ENCODE peak calls at places on chromosome 9, in nine cellular contexts. M is CD8-positive, alpha-beta memory T cell; T is PC-3; A is IMR-90; K is SJSA1; O is astrocyte; F is mesendoderm; N is H1; P is upper lobe of right lung. Y is an unnamed sample. For H3K4me1, the result is how much of the 10 kb centered on the place peaks cover.

GRCh38 chr9:101516655-101517054 is 17.0 kb upstream of the RNF20 start:
- DNase-seq in T (no peak), P (no peak), F (no peak), A (no peak), K (no peak), O (no peak), N (no peak), M (no peak), Y (no peak)

GRCh38 chr9:5559659-5560058 is 49.3 kb downstream of the PDCD1LG2 start:
- DNase-seq in A (no peak), P (no peak), M (no peak), O (no peak), K (no peak), F (no peak), T (no peak), N (no peak), Y (no peak)

GRCh38 chr9:27073841-27074728 is 34.9 kb upstream of the TEK start:
- DNase-seq in A (peak), K (no peak), T (no peak), O (no peak), N (no peak), F (no peak), P (no peak), M (no peak), Y (no peak)

GRCh38 chr9:135848341-135849047 is 58.9 kb downstream of the CAMSAP1 start:
- DNase-seq in A (no peak), K (no peak), O (no peak), F (no peak), T (no peak), N (no peak), P (no peak), M (no peak), Y (no peak)

GRCh38 chr9:125375820-125376219 is 114.2 kb downstream of the GAPVD1 start:
- DNase-seq in K (no peak), N (no peak), P (no peak), F (no peak), M (no peak), T (no peak), O (no peak), A (no peak), Y (no peak)

GRCh38 chr9:4662989-4663792 is 1.1 kb downstream of the PLPP6 start:
- DNase-seq in M (peak), K (no peak), F (peak), N (no peak), T (peak), O (no peak), A (peak), P (no peak), Y (no peak)

GRCh38 chr9:134422701-134423100 is 96.4 kb downstream of the RXRA start:
- DNase-seq in K (no peak), O (no peak), F (no peak), T (no peak), P (no peak), A (no peak), N (no peak), M (no peak), Y (no peak)

GRCh38 chr9:116337015-116337414 is 183.4 kb downstream of the PAPPA start:
- DNase-seq in A (peak), F (no peak), K (peak), N (no peak), O (peak), M (no peak), P (no peak), T (peak), Y (no peak)

GRCh38 chr9:137044042-137044441 is 1.9 kb downstream of the NPDC1 start:
- DNase-seq in K (no peak), N (no peak), M (no peak), O (no peak), P (no peak), A (no peak), F (no peak), T (no peak), Y (no peak)

GRCh38 chr9:127586537-127586936 is 25.5 kb upstream of the STXBP1 start:
- DNase-seq in F (peak), O (no peak), K (peak), N (peak), T (peak), A (peak), M (peak), P (peak), Y (no peak)

GRCh38 chr9:34591911-34592866 is 2.7 kb upstream of the CNTFR start:
- DNase-seq in P (no peak), F (no peak), M (no peak), K (no peak), A (no peak), T (no peak), O (no peak), N (no peak), Y (no peak)

GRCh38 chr9:129319938-129320481 is 141.9 kb upstream of the IER5L start:
- DNase-seq in M (no peak), N (no peak), A (no peak), T (no peak), O (no peak), K (no peak), P (peak), F (no peak), Y (no peak)

GRCh38 chr9:78026416-78026815 is 5.2 kb downstream of the GNAQ start:
- DNase-seq in T (no peak), N (no peak), K (no peak), O (no peak), M (no peak), P (no peak), F (peak), A (no peak), Y (no peak)

GRCh38 chr9:106878943-106879916 is 16.3 kb downstream of the ZNF462 start:
- DNase-seq in P (no peak), T (peak), M (no peak), A (peak), N (no peak), O (peak), F (no peak), K (peak), Y (peak)

GRCh38 chr9:113427629-113428028 is 17.1 kb downstream of the C9orf43 start:
- DNase-seq in K (no peak), O (no peak), F (no peak), M (no peak), T (no peak), N (no peak), P (no peak), A (peak), Y (no peak)

GRCh38 chr9:72441296-72442211 is 76.5 kb upstream of the ZFAND5 start:
- DNase-seq in N (no peak), P (no peak), F (peak), A (peak), T (peak), K (peak), O (peak), M (no peak), Y (no peak)

GRCh38 chr9:6921335-6921734 is 163.6 kb downstream of the KDM4C start:
- DNase-seq in T (no peak), P (no peak), K (no peak), M (no peak), F (no peak), O (no peak), A (no peak), N (no peak), Y (no peak)

GRCh38 chr9:95721132-95721531 is 154.4 kb upstream of the ERCC6L2 start:
- DNase-seq in K (no peak), N (no peak), M (no peak), P (no peak), T (peak), O (no peak), A (no peak), F (no peak), Y (no peak)

GRCh38 chr9:98038958-98039357 is 17.6 kb upstream of the NANS start:
- DNase-seq in M (no peak), P (no peak), T (no peak), N (no peak), F (no peak), A (no peak), O (no peak), K (no peak), Y (no peak)

GRCh38 chr9:127927457-127928231 is 2.9 kb downstream of the PIP5KL1 start:
- DNase-seq in F (peak), K (no peak), M (peak), P (peak), T (peak), N (peak), O (no peak), A (no peak), Y (no peak)

GRCh38 chr9:90881648-90882047 is 80.0 kb downstream of the SYK start:
- DNase-seq in N (no peak), T (no peak), A (no peak), O (no peak), F (no peak), P (no peak), K (no peak), M (no peak), Y (no peak)

GRCh38 chr9:20512106-20512505 is 110.2 kb downstream of the MLLT3 start:
- DNase-seq in N (no peak), T (peak), A (peak), M (no peak), O (peak), K (no peak), F (no peak), P (no peak), Y (no peak)

GRCh38 chr9:20604561-20604960 is 17.7 kb downstream of the MLLT3 start:
- DNase-seq in K (no peak), T (no peak), F (no peak), P (no peak), M (no peak), N (no peak), A (peak), O (no peak), Y (no peak)

GRCh38 chr9:133226219-133227171 is 17.4 kb upstream of the OBP2B start:
- DNase-seq in A (no peak), P (no peak), O (no peak), F (peak), N (peak), T (no peak), M (no peak), K (peak), Y (peak)

GRCh38 chr9:77486968-77487367 is 161.2 kb downstream of the GNA14 start:
- DNase-seq in K (no peak), P (no peak), N (no peak), A (no peak), O (peak), F (no peak), M (no peak), T (peak), Y (no peak)

GRCh38 chr9:79567671-79568098 is 4.1 kb upstream of the TLE4 start:
- DNase-seq in M (no peak), N (no peak), O (no peak), A (no peak), F (peak), P (no peak), K (no peak), T (peak), Y (no peak)

GRCh38 chr9:92977279-92977678 is 30.0 kb downstream of the FGD3 start:
- DNase-seq in T (no peak), K (no peak), N (no peak), M (no peak), O (no peak), A (no peak), P (peak), F (no peak), Y (no peak)

GRCh38 chr9:116233160-116233530 is 79.6 kb downstream of the PAPPA start:
- DNase-seq in N (no peak), O (no peak), A (no peak), F (no peak), K (no peak), T (no peak), P (no peak), M (no peak), Y (no peak)

GRCh38 chr9:136990233-136990911 is 1.9 kb upstream of the PAXX start:
- DNase-seq in F (no peak), K (no peak), T (no peak), N (no peak), O (no peak), M (no peak), P (no peak), A (no peak), Y (no peak)

GRCh38 chr9:92010705-92011536 is 60.9 kb upstream of the ROR2 start:
- DNase-seq in O (no peak), T (no peak), P (no peak), N (no peak), K (no peak), A (no peak), F (peak), M (no peak), Y (no peak)

GRCh38 chr9:131323629-131324028 is 34.1 kb downstream of the PLPP7 start:
- DNase-seq in M (no peak), K (no peak), F (no peak), N (no peak), P (peak), O (no peak), T (no peak), A (no peak), Y (no peak)

GRCh38 chr9:131324736-131325679 is 35.5 kb downstream of the PLPP7 start:
- DNase-seq in O (no peak), F (no peak), P (peak), K (no peak), M (no peak), N (no peak), A (no peak), T (no peak), Y (no peak)

GRCh38 chr9:131320031-131320685 is 30.6 kb downstream of the PLPP7 start:
- DNase-seq in T (no peak), M (no peak), A (no peak), P (peak), F (no peak), O (no peak), K (no peak), N (no peak), Y (no peak)

GRCh38 chr9:131318211-131318610 is 28.7 kb downstream of the PLPP7 start:
- DNase-seq in P (no peak), T (no peak), A (no peak), M (no peak), O (no peak), N (no peak), K (no peak), F (no peak), Y (peak)

GRCh38 chr9:131319486-131319885 is 30.0 kb downstream of the PLPP7 start:
- DNase-seq in T (no peak), F (no peak), A (no peak), O (no peak), N (no peak), M (no peak), K (no peak), P (peak), Y (peak)
- H3K27ac ChIP-seq in T (no peak), F (no peak), A (no peak), O (no peak), N (no peak), M (no peak), K (no peak), P (no peak), Y (no peak)

GRCh38 chr9:115035872-115036612 is 81.9 kb downstream of the TNC start:
- DNase-seq in K (no peak), T (no peak), N (no peak), M (no peak), O (peak), A (peak), F (peak), P (no peak), Y (no peak)
- H3K4me1 ChIP-seq in K (under half), T (under half), N (under half), M (under half), O (under half), A (under half), F (under half), P (under half), Y (under half)

DNA sequence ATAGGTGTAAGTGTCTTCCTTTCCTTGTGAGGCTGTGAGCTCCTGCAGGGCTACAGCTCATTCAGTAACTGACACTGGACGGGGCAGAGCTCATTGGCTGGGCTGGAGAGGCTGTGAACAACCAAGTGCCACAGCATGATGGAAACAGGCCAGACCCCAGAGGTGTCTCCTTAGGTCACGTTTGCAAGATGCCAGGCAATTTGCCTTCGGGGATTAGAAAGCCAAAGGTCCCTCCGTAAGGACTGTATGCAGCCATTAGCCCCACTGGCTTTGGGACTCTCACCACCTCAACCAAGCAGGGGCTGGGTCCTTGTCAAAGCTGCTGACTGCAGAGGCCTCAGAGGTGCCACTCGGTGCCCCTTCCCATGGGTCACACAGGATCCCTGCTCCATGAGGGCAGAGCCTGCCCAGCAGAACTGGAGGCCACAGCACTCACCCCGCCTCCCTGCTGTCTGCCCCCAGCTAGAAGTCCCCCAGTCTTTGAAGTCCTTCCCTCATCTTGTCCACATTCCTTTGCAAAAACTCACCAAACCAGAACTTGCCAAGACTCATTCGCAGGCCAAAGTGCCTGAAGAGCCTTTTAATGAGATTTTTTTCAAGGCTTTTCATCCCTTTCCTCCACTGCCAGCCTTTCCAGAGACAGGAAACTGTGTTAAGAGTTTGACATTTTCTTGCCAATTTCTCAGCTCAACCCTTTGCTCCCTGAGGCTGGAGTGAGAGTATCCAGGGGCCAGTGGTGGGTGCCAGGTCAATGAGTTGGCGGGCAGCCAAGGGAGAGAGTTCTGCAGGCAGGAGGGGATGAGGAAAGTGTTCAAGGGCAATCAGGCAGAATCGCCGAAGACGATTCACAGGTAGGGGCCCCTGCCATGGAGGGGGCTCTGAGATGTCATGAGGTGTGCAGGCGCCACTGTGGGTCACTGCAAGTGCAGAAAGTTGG is 39.7 kb upstream of the SLC25A51 start:
- DNase-seq in A (peak), M (no peak), K (peak), T (peak), F (peak), N (no peak), O (peak), P (no peak), Y (peak)
- H3K27ac ChIP-seq in A (peak), M (no peak), K (peak), T (peak), F (no peak), N (no peak), O (peak), P (peak), Y (peak)

GRCh38 chr9:734831-735511 is 106.5 kb upstream of the DMRT1 start:
- DNase-seq in M (no peak), O (peak), N (no peak), F (no peak), A (peak), P (no peak), T (peak), K (peak), Y (no peak)
- H3K4me1 ChIP-seq in M (under half), O (under half), N (under half), F (under half), A (under half), P (under half), T (under half), K (under half), Y (under half)